ENCODE peak calls at places on chromosome 10, in eight cellular contexts. B, A, G, U, D, N, S and P are unnamed samples.

GRCh38 chr10:132506711-132507466 is 30.7 kb upstream of the INPP5A start:
- DNase-seq in B (no peak), A (no peak), G (peak; percentile 59), U (peak; percentile 60), D (peak; percentile 35), N (no peak), S (no peak), P (no peak)

GRCh38 chr10:49398000-49398861 is 2.3 kb upstream of the DRGX start:
- DNase-seq in B (peak; percentile 63), A (no peak), G (peak; percentile 20), U (peak; percentile 15), D (no peak), N (peak; percentile 4), S (no peak), P (peak; percentile 1)

GRCh38 chr10:1567742-1568495 is 169.4 kb downstream of the ADARB2 start:
- DNase-seq in B (no peak), A (no peak), G (no peak), U (no peak), D (no peak), N (no peak), S (no peak), P (no peak)

GRCh38 chr10:46520381-46520780 is 36.1 kb downstream of the GPRIN2 start:
- DNase-seq in B (peak; percentile 0), A (no peak), G (no peak), U (no peak), D (no peak), N (no peak), S (no peak), P (no peak)

GRCh38 chr10:7881119-7881518 is 62.8 kb downstream of the TAF3 start:
- DNase-seq in B (no peak), A (no peak), G (no peak), U (no peak), D (no peak), N (no peak), S (no peak), P (no peak)

GRCh38 chr10:29849886-29850285 is 209.5 kb downstream of the JCAD start:
- DNase-seq in B (no peak), A (peak; percentile 11), G (no peak), U (no peak), D (no peak), N (no peak), S (no peak), P (peak; percentile 62)

GRCh38 chr10:89215511-89215910 is 8.4 kb upstream of the CH25H start:
- DNase-seq in B (no peak), A (no peak), G (no peak), U (no peak), D (no peak), N (no peak), S (no peak), P (no peak)

GRCh38 chr10:43939939-43940810 is 291.5 kb upstream of the ZNF32 start:
- DNase-seq in B (no peak), A (peak; percentile 2), G (peak; percentile 36), U (no peak), D (no peak), N (no peak), S (no peak), P (no peak)

GRCh38 chr10:84201682-84202081 is 7.3 kb downstream of the CDHR1 start:
- DNase-seq in B (no peak), A (no peak), G (no peak), U (no peak), D (no peak), N (no peak), S (no peak), P (no peak)

GRCh38 chr10:14687340-14687739 is 87.4 kb downstream of the FAM107B start:
- DNase-seq in B (no peak), A (no peak), G (no peak), U (no peak), D (no peak), N (no peak), S (no peak), P (no peak)

GRCh38 chr10:24223953-24224352 is 15.0 kb downstream of the KIAA1217 start:
- DNase-seq in B (no peak), A (no peak), G (peak; percentile 16), U (no peak), D (no peak), N (no peak), S (no peak), P (no peak)

GRCh38 chr10:106226123-106226522 is 938.4 kb downstream of the SORCS1 start:
- DNase-seq in B (no peak), A (no peak), G (no peak), U (no peak), D (no peak), N (no peak), S (no peak), P (no peak)

GRCh38 chr10:103281753-103282152 is 4.8 kb downstream of the INA start:
- DNase-seq in B (no peak), A (no peak), G (peak; percentile 57), U (no peak), D (no peak), N (peak; percentile 55), S (no peak), P (no peak)

GRCh38 chr10:133123746-133124356 is 36.1 kb downstream of the ADGRA1 start:
- DNase-seq in B (no peak), A (no peak), G (no peak), U (no peak), D (no peak), N (no peak), S (no peak), P (no peak)

GRCh38 chr10:61475449-61475873 is 22.3 kb upstream of the TMEM26 start:
- DNase-seq in B (no peak), A (no peak), G (peak; percentile 71), U (peak; percentile 79), D (no peak), N (no peak), S (no peak), P (peak; percentile 84)

GRCh38 chr10:3761111-3761686 is 23.8 kb downstream of the KLF6 start:
- DNase-seq in B (no peak), A (no peak), G (no peak), U (peak; percentile 19), D (no peak), N (no peak), S (no peak), P (no peak)